ENCODE peak calls at places on chromosome 21, in six cellular contexts. D is endothelial cell of umbilical vein, C is astrocyte of the cerebellum, F is AG04450, U is GM06990, X is neural crest cell. P is an unnamed sample.

GRCh38 chr21:21039624-21040023 is 41.4 kb downstream of the NCAM2 start:
- DNase-seq in X (no peak), U (no peak), D (no peak), C (no peak), F (no peak), P (no peak)

GRCh38 chr21:32508558-32508957 is 76.8 kb downstream of the TCP10L start:
- DNase-seq in X (no peak), F (no peak), U (no peak), C (no peak), D (no peak), P (no peak)

GRCh38 chr21:37927711-37928110 is 11.5 kb upstream of the KCNJ6 start:
- DNase-seq in U (no peak), D (no peak), F (no peak), X (no peak), C (no peak), P (no peak)

GRCh38 chr21:38120984-38121855 is 135.6 kb upstream of the KCNJ15 start:
- DNase-seq in X (no peak), D (no peak), F (no peak), C (no peak), U (no peak), P (no peak)

GRCh38 chr21:21003701-21004100 is 5.5 kb downstream of the NCAM2 start:
- DNase-seq in D (peak; percentile 6), F (no peak), C (no peak), U (no peak), X (no peak), P (no peak)

GRCh38 chr21:25735895-25736597 is 1.3 kb downstream of the GABPA start:
- DNase-seq in F (no peak), D (peak; percentile 73), U (no peak), C (no peak), X (no peak), P (no peak)

GRCh38 chr21:38323721-38324591 is 67.2 kb downstream of the KCNJ15 start:
- DNase-seq in F (peak; percentile 73), D (no peak), X (no peak), U (no peak), C (peak; percentile 83), P (no peak)

GRCh38 chr21:42108554-42108885 is 37.4 kb downstream of the UMODL1 start:
- DNase-seq in D (no peak), X (no peak), U (no peak), F (no peak), C (no peak), P (no peak)

GRCh38 chr21:28871388-28872015 is 121.2 kb downstream of the LTN1 start:
- DNase-seq in C (no peak), F (no peak), U (no peak), X (no peak), D (no peak), P (no peak)

GRCh38 chr21:28148400-28149064 is 844.1 kb downstream of the LTN1 start:
- DNase-seq in U (no peak), D (no peak), C (no peak), F (no peak), X (no peak), P (no peak)

GRCh38 chr21:40976198-40977114 is 129.5 kb upstream of the DSCAM start:
- DNase-seq in U (no peak), D (no peak), X (no peak), C (no peak), F (no peak), P (no peak)

GRCh38 chr21:33406493-33406892 is 3.3 kb downstream of the IFNGR2 start:
- DNase-seq in D (no peak), X (no peak), F (no peak), C (no peak), U (no peak), P (no peak)

GRCh38 chr21:42264245-42265195 is 45.6 kb downstream of the ABCG1 start:
- DNase-seq in F (no peak), D (no peak), U (no peak), X (no peak), C (no peak), P (no peak)

GRCh38 chr21:26405071-26405470 is 168.0 kb downstream of the CYYR1 start:
- DNase-seq in C (peak; percentile 36), U (no peak), X (no peak), F (no peak), D (peak; percentile 8), P (no peak)

GRCh38 chr21:46431448-46431847 is 27.2 kb upstream of the DIP2A start:
- DNase-seq in F (no peak), C (no peak), U (no peak), X (no peak), D (no peak), P (no peak)

GRCh38 chr21:14968821-14969220 is 96.0 kb downstream of the NRIP1 start:
- DNase-seq in U (no peak), C (no peak), D (no peak), X (no peak), F (no peak), P (no peak)

GRCh38 chr21:33492571-33492970 is 1.1 kb upstream of the DNAJC28 start:
- DNase-seq in C (no peak), U (no peak), F (no peak), D (no peak), X (no peak), P (no peak)

GRCh38 chr21:36966066-36966845 is at the start of gene HLCS:
- DNase-seq in D (peak; percentile 28), F (no peak), U (peak; percentile 89), C (no peak), X (peak; percentile 40), P (peak; percentile 95)

GRCh38 chr21:18204931-18205330 is 39.7 kb upstream of the CHODL start:
- DNase-seq in C (no peak), U (no peak), D (peak; percentile 17), F (no peak), X (no peak), P (no peak)

GRCh38 chr21:37986751-37987399 is 70.6 kb upstream of the KCNJ6 start:
- DNase-seq in D (no peak), X (no peak), C (no peak), F (no peak), U (no peak), P (no peak)

GRCh38 chr21:42568377-42568776 is 54.7 kb downstream of the SLC37A1 start:
- DNase-seq in D (no peak), X (no peak), U (no peak), F (no peak), C (no peak), P (no peak)

GRCh38 chr21:32914424-32915070 is 111.2 kb upstream of the OLIG2 start:
- DNase-seq in U (no peak), X (no peak), D (no peak), F (no peak), C (no peak), P (no peak)

GRCh38 chr21:41130883-41131282 is 37.1 kb upstream of the BACE2 start:
- DNase-seq in X (no peak), U (no peak), D (no peak), C (no peak), F (no peak), P (no peak)

GRCh38 chr21:38266732-38267131 is 9.9 kb downstream of the KCNJ15 start:
- DNase-seq in X (no peak), F (no peak), U (no peak), D (no peak), C (no peak), P (no peak)

GRCh38 chr21:17514124-17514481 is 1.3 kb downstream of the CXADR start:
- DNase-seq in X (no peak), F (no peak), U (no peak), D (peak; percentile 44), C (no peak), P (no peak)

GRCh38 chr21:45013271-45013841 is 61.0 kb upstream of the ADARB1 start:
- DNase-seq in X (no peak), U (no peak), C (no peak), D (no peak), F (no peak), P (no peak)

GRCh38 chr21:45010860-45011259 is 63.5 kb upstream of the ADARB1 start:
- DNase-seq in X (no peak), D (no peak), U (no peak), F (no peak), C (no peak), P (no peak)

GRCh38 chr21:45012661-45013270 is 61.6 kb upstream of the ADARB1 start:
- DNase-seq in U (no peak), X (no peak), D (no peak), C (no peak), F (no peak), P (no peak)

GRCh38 chr21:45011426-45011825 is 63.0 kb upstream of the ADARB1 start:
- DNase-seq in D (no peak), X (no peak), F (no peak), U (no peak), C (no peak), P (no peak)

GRCh38 chr21:45011911-45012660 is 62.3 kb upstream of the ADARB1 start:
- DNase-seq in D (peak; percentile 78), U (no peak), F (peak; percentile 79), C (peak; percentile 77), X (no peak), P (no peak)
- TF ChIP-seq CTCF in D (peak; percentile 50), U (no peak), F (peak; percentile 20), C (no peak), X (peak; percentile 13), P (no peak)

GRCh38 chr21:44067011-44067839 is 40.0 kb upstream of the PWP2 start:
- DNase-seq in U (no peak), X (no peak), D (no peak), F (no peak), C (no peak), P (no peak)
- TF ChIP-seq CTCF in U (no peak), X (no peak), D (no peak), F (no peak), C (no peak), P (no peak)

DNA sequence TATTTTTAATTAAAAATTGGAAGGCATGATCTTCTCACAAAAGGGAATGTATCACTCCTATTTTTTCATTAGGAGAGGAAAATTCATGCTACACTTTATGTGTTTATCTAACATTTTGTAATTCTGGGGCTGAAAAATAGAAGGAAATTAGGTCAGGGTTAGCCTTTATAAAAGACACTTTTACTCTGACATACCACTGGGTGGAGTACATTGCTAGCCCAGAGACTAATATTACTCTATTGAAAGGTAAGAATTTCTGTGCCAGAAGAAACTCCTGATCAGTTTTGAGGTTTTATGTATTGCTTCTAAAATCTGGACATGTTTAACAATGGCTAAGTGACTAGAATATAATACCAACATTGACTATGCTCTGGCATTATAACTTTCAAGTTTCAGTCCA is 724.6 kb downstream of the USP25 start:
- DNase-seq in X (no peak), C (no peak), U (no peak), F (no peak), D (peak; percentile 49), P (no peak)
- TF ChIP-seq CTCF in X (peak; percentile 53), C (peak; percentile 30), U (no peak), F (peak; percentile 38), D (no peak), P (no peak)

DNA sequence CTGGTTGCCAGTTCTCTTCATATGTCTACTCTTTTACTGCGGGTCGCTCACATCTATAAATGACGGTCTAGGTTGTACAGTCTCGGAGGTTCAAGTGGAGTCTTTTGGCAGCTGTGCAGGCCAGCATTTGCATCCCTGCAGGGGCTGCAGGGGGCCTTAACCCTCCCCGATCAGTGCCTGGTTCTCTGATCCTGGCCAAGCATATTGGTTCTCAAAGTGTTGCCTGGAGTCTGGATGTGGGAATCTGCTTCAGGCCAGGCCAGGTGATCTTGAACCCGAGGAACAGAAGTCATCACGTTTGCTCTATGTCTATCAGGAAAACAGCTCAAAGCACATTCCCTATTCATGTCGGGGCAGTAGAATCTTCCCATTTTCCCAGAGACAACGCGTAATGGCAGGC is 21.8 kb downstream of the B3GALT5 start:
- DNase-seq in F (no peak), U (no peak), X (no peak), D (no peak), C (no peak), P (no peak)
- TF ChIP-seq CTCF in F (no peak), U (no peak), X (no peak), D (no peak), C (no peak), P (no peak)

P was measured in GM20000.